ENCODE peak calls at places on chromosomes 5 and 9, in ten cellular contexts. V, D, M, P, R, U, Q, W, Z and K are unnamed samples.

GRCh38 chr5:142324377-142324870 is 397 bp downstream of the SPRY4 start:
- DNase-seq in P (peak), D (no peak), W (no peak), Q (peak), V (no peak), M (peak), R (no peak), U (peak), Z (peak), K (no peak)

GRCh38 chr5:9430306-9430705 is 115.6 kb downstream of the SEMA5A start:
- DNase-seq in M (no peak), U (no peak), W (no peak), R (no peak), Z (no peak), V (peak), D (no peak), P (no peak), Q (no peak), K (no peak)

GRCh38 chr9:136485049-136485647 is 2.3 kb upstream of the SEC16A start:
- DNase-seq in W (peak), M (peak), V (peak), R (peak), D (peak), Z (peak), Q (peak), P (peak), U (peak), K (peak)

GRCh38 chr5:140220698-140221064 is 45.7 kb downstream of the CYSTM1 start:
- DNase-seq in W (no peak), U (no peak), Q (no peak), Z (no peak), D (no peak), P (no peak), V (peak), M (no peak), R (no peak), K (no peak)

GRCh38 chr9:3330792-3331420 is 194.9 kb downstream of the RFX3 start:
- DNase-seq in Q (no peak), M (no peak), U (no peak), R (no peak), Z (peak), W (no peak), V (peak), D (no peak), P (no peak), K (no peak)

GRCh38 chr9:130446111-130446861 is 1.5 kb downstream of the ASS1 start:
- DNase-seq in M (peak), D (no peak), W (no peak), Q (no peak), Z (peak), P (no peak), V (peak), U (peak), R (no peak), K (peak)

GRCh38 chr5:402615-403359 is 40.2 kb upstream of the EXOC3 start:
- DNase-seq in M (peak), W (no peak), U (no peak), P (no peak), R (peak), Q (no peak), V (no peak), D (no peak), Z (no peak), K (no peak)

GRCh38 chr9:129037767-129038098 is 1.3 kb downstream of the MIGA2 start:
- DNase-seq in Q (no peak), Z (no peak), R (no peak), P (no peak), W (no peak), D (no peak), U (no peak), M (peak), V (no peak), K (no peak)

GRCh38 chr9:36450110-36450732 is 50.2 kb upstream of the RNF38 start:
- DNase-seq in Z (peak), D (no peak), P (no peak), R (peak), U (peak), V (peak), Q (peak), W (peak), M (no peak), K (no peak)

GRCh38 chr5:74762599-74762998 is 4.3 kb downstream of the GFM2 start:
- DNase-seq in D (no peak), Q (no peak), U (no peak), M (no peak), Z (peak), R (no peak), V (peak), P (peak), W (no peak), K (no peak)

GRCh38 chr9:70410368-70410767 is 4.1 kb downstream of the KLF9 start:
- DNase-seq in D (no peak), U (no peak), Z (no peak), M (no peak), P (no peak), W (no peak), V (peak), R (no peak), Q (no peak), K (no peak)

GRCh38 chr5:78245126-78245525 is 49.4 kb downstream of the AP3B1 start:
- DNase-seq in R (no peak), Z (no peak), Q (no peak), D (no peak), V (no peak), P (no peak), M (no peak), W (no peak), U (no peak), K (peak)

GRCh38 chr5:126647071-126647470 is 46.3 kb downstream of the PHAX start:
- DNase-seq in Q (no peak), V (no peak), P (no peak), M (no peak), R (no peak), Z (no peak), W (no peak), D (no peak), U (no peak), K (no peak)

GRCh38 chr9:78213696-78214095 is 22.2 kb upstream of the CEP78 start:
- DNase-seq in P (no peak), R (peak), Q (no peak), D (no peak), Z (peak), U (peak), M (no peak), W (no peak), V (peak), K (no peak)

GRCh38 chr9:128061305-128061704 is 5.8 kb downstream of the NAIF1 start:
- DNase-seq in Q (no peak), Z (no peak), D (no peak), W (peak), U (no peak), R (no peak), M (no peak), V (no peak), P (no peak), K (no peak)

GRCh38 chr9:121288874-121289553 is 21.1 kb downstream of the GSN start:
- DNase-seq in V (peak), Z (peak), Q (peak), D (no peak), M (peak), W (no peak), R (no peak), P (no peak), U (no peak), K (peak)

GRCh38 chr5:163696270-163696887 is 191.0 kb downstream of the MAT2B start:
- DNase-seq in U (peak), W (peak), Z (peak), Q (peak), D (no peak), M (peak), R (peak), P (no peak), V (peak), K (peak)

GRCh38 chr5:86917117-86917579 is 299.4 kb downstream of the COX7C start:
- DNase-seq in Q (no peak), Z (peak), P (no peak), V (peak), U (peak), W (no peak), R (peak), M (peak), D (no peak), K (no peak)